ENCODE peak calls at places on chromosomes 3 and 15, in ten cellular contexts. One of them, this sample, is unnamed.

GRCh38 chr3:186432189-186432588 is 70.2 kb upstream of the DGKG start:
- DNase-seq in ovary: no peak
- DNase-seq in Panc1: no peak
- DNase-seq in PC-9: no peak
- DNase-seq in uterus: no peak
- DNase-seq in tibial artery: no peak
- DNase-seq in gastrocnemius medialis: no peak
- DNase-seq in upper lobe of left lung: no peak
- DNase-seq in neural progenitor cell: no peak
- DNase-seq in aorta: no peak
- DNase-seq in this sample: no peak

GRCh38 chr3:172138031-172138538 is 98.7 kb downstream of the FNDC3B start:
- DNase-seq in upper lobe of left lung: no peak
- DNase-seq in PC-9: no peak
- DNase-seq in uterus: no peak
- DNase-seq in Panc1: no peak
- DNase-seq in neural progenitor cell: no peak
- DNase-seq in gastrocnemius medialis: no peak
- DNase-seq in aorta: no peak
- DNase-seq in ovary: no peak
- DNase-seq in tibial artery: no peak
- DNase-seq in this sample: no peak

GRCh38 chr3:36969540-36970432 is 23.1 kb downstream of the EPM2AIP1 start:
- DNase-seq in upper lobe of left lung: no peak
- DNase-seq in neural progenitor cell: peak
- DNase-seq in uterus: no peak
- DNase-seq in aorta: no peak
- DNase-seq in gastrocnemius medialis: no peak
- DNase-seq in ovary: no peak
- DNase-seq in Panc1: no peak
- DNase-seq in tibial artery: no peak
- DNase-seq in PC-9: peak
- DNase-seq in this sample: no peak

GRCh38 chr3:24525557-24525956 is 30.9 kb upstream of the THRB start:
- DNase-seq in aorta: no peak
- DNase-seq in neural progenitor cell: no peak
- DNase-seq in upper lobe of left lung: no peak
- DNase-seq in PC-9: no peak
- DNase-seq in uterus: no peak
- DNase-seq in gastrocnemius medialis: no peak
- DNase-seq in tibial artery: no peak
- DNase-seq in ovary: no peak
- DNase-seq in Panc1: no peak
- DNase-seq in this sample: no peak

GRCh38 chr3:58661836-58662235 is 4.7 kb downstream of the FAM3D start:
- DNase-seq in tibial artery: no peak
- DNase-seq in ovary: no peak
- DNase-seq in upper lobe of left lung: no peak
- DNase-seq in aorta: no peak
- DNase-seq in PC-9: no peak
- DNase-seq in neural progenitor cell: no peak
- DNase-seq in Panc1: no peak
- DNase-seq in gastrocnemius medialis: no peak
- DNase-seq in uterus: no peak
- DNase-seq in this sample: no peak

GRCh38 chr3:128584412-128585020 is 66.1 kb downstream of the RPN1 start:
- DNase-seq in PC-9: peak
- DNase-seq in upper lobe of left lung: peak
- DNase-seq in tibial artery: peak
- DNase-seq in gastrocnemius medialis: peak
- DNase-seq in ovary: peak
- DNase-seq in Panc1: no peak
- DNase-seq in neural progenitor cell: peak
- DNase-seq in aorta: peak
- DNase-seq in uterus: peak
- DNase-seq in this sample: no peak

GRCh38 chr15:78772738-78773137 is 38.5 kb downstream of the ADAMTS7 start:
- DNase-seq in tibial artery: no peak
- DNase-seq in Panc1: no peak
- DNase-seq in PC-9: no peak
- DNase-seq in neural progenitor cell: no peak
- DNase-seq in ovary: no peak
- DNase-seq in gastrocnemius medialis: no peak
- DNase-seq in aorta: peak
- DNase-seq in uterus: no peak
- DNase-seq in upper lobe of left lung: peak
- DNase-seq in this sample: no peak

GRCh38 chr3:13375464-13375863 is 44.7 kb downstream of the NUP210 start:
- DNase-seq in tibial artery: no peak
- DNase-seq in aorta: no peak
- DNase-seq in PC-9: no peak
- DNase-seq in uterus: no peak
- DNase-seq in Panc1: no peak
- DNase-seq in upper lobe of left lung: no peak
- DNase-seq in ovary: no peak
- DNase-seq in neural progenitor cell: no peak
- DNase-seq in gastrocnemius medialis: no peak
- DNase-seq in this sample: no peak

GRCh38 chr3:97896129-97896528 is 74.3 kb downstream of the CRYBG3 start:
- DNase-seq in upper lobe of left lung: no peak
- DNase-seq in ovary: no peak
- DNase-seq in aorta: no peak
- DNase-seq in tibial artery: no peak
- DNase-seq in Panc1: no peak
- DNase-seq in gastrocnemius medialis: no peak
- DNase-seq in neural progenitor cell: no peak
- DNase-seq in PC-9: no peak
- DNase-seq in uterus: no peak
- DNase-seq in this sample: no peak

GRCh38 chr3:154132777-154133375 is 11.7 kb downstream of the ARHGEF26 start:
- DNase-seq in aorta: no peak
- DNase-seq in uterus: no peak
- DNase-seq in upper lobe of left lung: no peak
- DNase-seq in Panc1: no peak
- DNase-seq in gastrocnemius medialis: no peak
- DNase-seq in neural progenitor cell: no peak
- DNase-seq in ovary: no peak
- DNase-seq in tibial artery: no peak
- DNase-seq in PC-9: no peak
- DNase-seq in this sample: no peak

GRCh38 chr3:144403040-144403457 is 431.4 kb downstream of the DIPK2A start:
- DNase-seq in uterus: no peak
- DNase-seq in Panc1: no peak
- DNase-seq in aorta: no peak
- DNase-seq in PC-9: no peak
- DNase-seq in neural progenitor cell: no peak
- DNase-seq in ovary: no peak
- DNase-seq in upper lobe of left lung: no peak
- DNase-seq in gastrocnemius medialis: no peak
- DNase-seq in tibial artery: no peak
- DNase-seq in this sample: no peak

GRCh38 chr3:74591946-74592345 is 22.5 kb downstream of the CNTN3 start:
- DNase-seq in Panc1: no peak
- DNase-seq in aorta: no peak
- DNase-seq in neural progenitor cell: no peak
- DNase-seq in gastrocnemius medialis: no peak
- DNase-seq in tibial artery: no peak
- DNase-seq in upper lobe of left lung: no peak
- DNase-seq in ovary: no peak
- DNase-seq in PC-9: no peak
- DNase-seq in uterus: no peak
- DNase-seq in this sample: no peak

DNA sequence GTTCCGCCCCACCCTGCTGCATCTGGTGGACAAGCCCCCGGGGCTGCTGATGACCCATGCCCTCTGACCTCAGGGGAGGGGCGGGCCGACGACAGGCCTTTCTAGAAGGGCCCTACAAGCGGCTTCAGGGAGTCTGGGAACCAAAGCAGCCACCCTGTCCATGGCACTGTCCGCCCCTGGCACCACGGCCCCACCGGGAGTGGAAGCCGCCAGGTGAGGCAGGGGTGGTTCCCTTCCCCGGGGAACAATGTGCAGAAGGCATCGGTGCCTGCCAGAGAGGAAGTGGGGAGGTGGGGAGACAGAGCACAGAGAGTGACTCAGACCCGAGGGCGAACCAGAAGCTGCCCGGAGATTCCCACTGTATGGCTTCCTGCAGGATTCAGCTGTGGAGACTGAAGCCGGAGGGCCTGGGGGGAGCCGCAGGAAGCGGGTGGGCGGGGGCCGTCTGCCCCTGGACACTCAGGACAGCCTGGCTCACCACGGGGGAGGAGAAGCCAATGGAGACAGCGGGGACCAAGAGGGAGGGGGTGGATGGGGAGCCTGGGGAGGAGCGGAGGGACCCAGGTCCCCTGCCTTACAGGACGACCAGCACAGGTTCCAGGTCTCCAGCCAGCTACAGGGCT is 134.0 kb downstream of the TPRA1 start:
- DNase-seq in aorta: no peak
- DNase-seq in gastrocnemius medialis: no peak
- DNase-seq in neural progenitor cell: no peak
- DNase-seq in ovary: peak
- DNase-seq in Panc1: no peak
- DNase-seq in tibial artery: peak
- DNase-seq in upper lobe of left lung: peak
- DNase-seq in PC-9: peak
- DNase-seq in uterus: no peak
- DNase-seq in this sample: no peak
- H3K27ac ChIP-seq in aorta: no peak
- H3K27ac ChIP-seq in gastrocnemius medialis: no peak
- H3K27ac ChIP-seq in neural progenitor cell: no peak
- H3K27ac ChIP-seq in ovary: no peak
- H3K27ac ChIP-seq in Panc1: no peak
- H3K27ac ChIP-seq in tibial artery: no peak
- H3K27ac ChIP-seq in upper lobe of left lung: peak
- H3K27ac ChIP-seq in PC-9: no peak
- H3K27ac ChIP-seq in uterus: no peak
- H3K27ac ChIP-seq in this sample: no peak

GRCh38 chr3:181712505-181713299 is 977 bp downstream of the SOX2 start:
- DNase-seq in PC-9: no peak
- DNase-seq in gastrocnemius medialis: no peak
- DNase-seq in aorta: no peak
- DNase-seq in upper lobe of left lung: peak
- DNase-seq in uterus: no peak
- DNase-seq in neural progenitor cell: peak
- DNase-seq in tibial artery: no peak
- DNase-seq in Panc1: no peak
- DNase-seq in ovary: no peak
- DNase-seq in this sample: no peak

GRCh38 chr3:181713673-181714270 is 2.0 kb downstream of the SOX2 start:
- DNase-seq in gastrocnemius medialis: no peak
- DNase-seq in aorta: no peak
- DNase-seq in uterus: no peak
- DNase-seq in neural progenitor cell: no peak
- DNase-seq in tibial artery: no peak
- DNase-seq in Panc1: no peak
- DNase-seq in upper lobe of left lung: no peak
- DNase-seq in PC-9: no peak
- DNase-seq in ovary: no peak
- DNase-seq in this sample: no peak

GRCh38 chr3:181712190-181712504 is 422 bp downstream of the SOX2 start:
- DNase-seq in aorta: no peak
- DNase-seq in ovary: no peak
- DNase-seq in neural progenitor cell: peak
- DNase-seq in upper lobe of left lung: peak
- DNase-seq in uterus: no peak
- DNase-seq in gastrocnemius medialis: no peak
- DNase-seq in tibial artery: no peak
- DNase-seq in Panc1: no peak
- DNase-seq in PC-9: no peak
- DNase-seq in this sample: no peak

GRCh38 chr3:181711325-181712135 is at the start of gene SOX2:
- DNase-seq in neural progenitor cell: peak
- DNase-seq in gastrocnemius medialis: no peak
- DNase-seq in ovary: peak
- DNase-seq in uterus: no peak
- DNase-seq in aorta: no peak
- DNase-seq in upper lobe of left lung: peak
- DNase-seq in Panc1: no peak
- DNase-seq in PC-9: peak
- DNase-seq in tibial artery: no peak
- DNase-seq in this sample: no peak

DNA sequence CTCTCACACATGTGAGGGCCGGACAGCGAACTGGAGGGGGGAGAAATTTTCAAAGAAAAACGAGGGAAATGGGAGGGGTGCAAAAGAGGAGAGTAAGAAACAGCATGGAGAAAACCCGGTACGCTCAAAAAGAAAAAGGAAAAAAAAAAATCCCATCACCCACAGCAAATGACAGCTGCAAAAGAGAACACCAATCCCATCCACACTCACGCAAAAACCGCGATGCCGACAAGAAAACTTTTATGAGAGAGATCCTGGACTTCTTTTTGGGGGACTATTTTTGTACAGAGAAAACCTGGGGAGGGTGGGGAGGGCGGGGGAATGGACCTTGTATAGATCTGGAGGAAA is 1.5 kb downstream of the SOX2 start:
- DNase-seq in ovary: no peak
- DNase-seq in gastrocnemius medialis: no peak
- DNase-seq in aorta: no peak
- DNase-seq in upper lobe of left lung: no peak
- DNase-seq in Panc1: no peak
- DNase-seq in uterus: no peak
- DNase-seq in tibial artery: no peak
- DNase-seq in neural progenitor cell: no peak
- DNase-seq in PC-9: no peak
- DNase-seq in this sample: no peak
- H3K27ac ChIP-seq in ovary: no peak
- H3K27ac ChIP-seq in gastrocnemius medialis: no peak
- H3K27ac ChIP-seq in aorta: no peak
- H3K27ac ChIP-seq in upper lobe of left lung: no peak
- H3K27ac ChIP-seq in Panc1: no peak
- H3K27ac ChIP-seq in uterus: no peak
- H3K27ac ChIP-seq in tibial artery: no peak
- H3K27ac ChIP-seq in neural progenitor cell: peak
- H3K27ac ChIP-seq in PC-9: no peak
- H3K27ac ChIP-seq in this sample: no peak

GRCh38 chr15:83065431-83065830 is 1.6 kb downstream of the BTBD1 start:
- DNase-seq in aorta: no peak
- DNase-seq in gastrocnemius medialis: no peak
- DNase-seq in uterus: no peak
- DNase-seq in ovary: no peak
- DNase-seq in Panc1: no peak
- DNase-seq in upper lobe of left lung: no peak
- DNase-seq in PC-9: no peak
- DNase-seq in tibial artery: no peak
- DNase-seq in neural progenitor cell: no peak
- DNase-seq in this sample: no peak
- H3K27ac ChIP-seq in aorta: no peak
- H3K27ac ChIP-seq in gastrocnemius medialis: peak
- H3K27ac ChIP-seq in uterus: peak
- H3K27ac ChIP-seq in ovary: no peak
- H3K27ac ChIP-seq in Panc1: peak
- H3K27ac ChIP-seq in upper lobe of left lung: no peak
- H3K27ac ChIP-seq in PC-9: no peak
- H3K27ac ChIP-seq in tibial artery: peak
- H3K27ac ChIP-seq in neural progenitor cell: no peak
- H3K27ac ChIP-seq in this sample: no peak

DNA sequence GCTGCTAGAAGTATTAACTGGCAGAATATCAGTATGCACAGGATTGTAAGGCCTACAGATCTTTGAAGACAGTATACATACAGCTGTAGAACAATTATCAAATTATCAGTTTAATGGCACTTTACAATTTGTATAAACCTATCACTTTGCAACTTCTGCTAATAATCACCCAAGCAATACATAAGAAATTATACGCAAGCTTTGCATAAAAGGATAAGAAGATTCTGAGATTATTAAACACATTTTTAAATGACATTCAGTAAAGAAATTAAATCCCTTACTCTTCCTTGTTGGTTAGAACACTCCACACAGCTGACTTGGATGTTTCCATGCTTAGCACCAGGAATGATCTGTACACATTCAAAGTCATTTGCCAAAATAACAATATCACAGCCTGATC is 46.8 kb downstream of the DMXL2 start:
- DNase-seq in aorta: no peak
- DNase-seq in Panc1: no peak
- DNase-seq in neural progenitor cell: no peak
- DNase-seq in ovary: no peak
- DNase-seq in uterus: no peak
- DNase-seq in upper lobe of left lung: no peak
- DNase-seq in tibial artery: no peak
- DNase-seq in PC-9: no peak
- DNase-seq in gastrocnemius medialis: no peak
- DNase-seq in this sample: no peak
- H3K27ac ChIP-seq in aorta: no peak
- H3K27ac ChIP-seq in Panc1: no peak
- H3K27ac ChIP-seq in neural progenitor cell: no peak
- H3K27ac ChIP-seq in ovary: no peak
- H3K27ac ChIP-seq in uterus: no peak
- H3K27ac ChIP-seq in upper lobe of left lung: no peak
- H3K27ac ChIP-seq in tibial artery: no peak
- H3K27ac ChIP-seq in PC-9: no peak
- H3K27ac ChIP-seq in gastrocnemius medialis: no peak
- H3K27ac ChIP-seq in this sample: no peak